ENCODE peak calls at places on chromosomes 5 and 9, in five cellular contexts. One of them, this sample, is unnamed.

GRCh38 chr5:9557696-9558095 is 11.8 kb upstream of the SEMA5A start:
- DNase-seq in fibroblast of lung: peak
- DNase-seq in pancreas: no peak
- DNase-seq in brain microvascular endothelial cell: peak
- DNase-seq in PC-9: no peak
- DNase-seq in this sample: no peak

GRCh38 chr5:97534166-97534565 is 351.1 kb upstream of the RIOK2 start:
- DNase-seq in fibroblast of lung: peak
- DNase-seq in pancreas: peak
- DNase-seq in brain microvascular endothelial cell: peak
- DNase-seq in PC-9: peak
- DNase-seq in this sample: no peak

GRCh38 chr9:114278881-114279570 is 43.9 kb upstream of the ORM1 start:
- DNase-seq in fibroblast of lung: peak
- DNase-seq in pancreas: no peak
- DNase-seq in brain microvascular endothelial cell: peak
- DNase-seq in PC-9: peak
- DNase-seq in this sample: no peak

GRCh38 chr5:150119421-150120061 is 33.2 kb upstream of the CSF1R start:
- DNase-seq in fibroblast of lung: no peak
- DNase-seq in pancreas: no peak
- DNase-seq in brain microvascular endothelial cell: no peak
- DNase-seq in PC-9: no peak
- DNase-seq in this sample: no peak

GRCh38 chr9:127087411-127087810 is 35.0 kb downstream of the ANGPTL2 start:
- DNase-seq in fibroblast of lung: no peak
- DNase-seq in pancreas: no peak
- DNase-seq in brain microvascular endothelial cell: no peak
- DNase-seq in PC-9: no peak
- DNase-seq in this sample: no peak

GRCh38 chr9:124873664-124874063 is 11.7 kb downstream of the ARPC5L start:
- DNase-seq in fibroblast of lung: no peak
- DNase-seq in pancreas: no peak
- DNase-seq in brain microvascular endothelial cell: no peak
- DNase-seq in PC-9: no peak
- DNase-seq in this sample: no peak

GRCh38 chr5:56525117-56525516 is 290.2 kb upstream of the MAP3K1 start:
- DNase-seq in fibroblast of lung: peak
- DNase-seq in pancreas: no peak
- DNase-seq in brain microvascular endothelial cell: peak
- DNase-seq in PC-9: peak
- DNase-seq in this sample: peak

GRCh38 chr5:76303917-76304316 is 99.2 kb upstream of the IQGAP2 start:
- DNase-seq in fibroblast of lung: no peak
- DNase-seq in pancreas: no peak
- DNase-seq in brain microvascular endothelial cell: no peak
- DNase-seq in PC-9: no peak
- DNase-seq in this sample: peak

GRCh38 chr9:108780949-108781734 is 74.6 kb downstream of the ACTL7B start:
- DNase-seq in fibroblast of lung: no peak
- DNase-seq in pancreas: no peak
- DNase-seq in brain microvascular endothelial cell: no peak
- DNase-seq in PC-9: no peak
- DNase-seq in this sample: peak

GRCh38 chr9:16970321-16970720 is 99.9 kb upstream of the BNC2 start:
- DNase-seq in fibroblast of lung: no peak
- DNase-seq in pancreas: no peak
- DNase-seq in brain microvascular endothelial cell: no peak
- DNase-seq in PC-9: no peak
- DNase-seq in this sample: no peak

GRCh38 chr5:150473673-150474358 is 24.3 kb upstream of the RPS14 start:
- DNase-seq in fibroblast of lung: peak
- DNase-seq in pancreas: no peak
- DNase-seq in brain microvascular endothelial cell: peak
- DNase-seq in PC-9: peak
- DNase-seq in this sample: peak

GRCh38 chr5:128764910-128765309 is 200.4 kb upstream of the SLC27A6 start:
- DNase-seq in fibroblast of lung: no peak
- DNase-seq in pancreas: no peak
- DNase-seq in brain microvascular endothelial cell: no peak
- DNase-seq in PC-9: no peak
- DNase-seq in this sample: no peak

GRCh38 chr9:137269231-137269772 is 8.2 kb upstream of the TOR4A start:
- DNase-seq in fibroblast of lung: no peak
- DNase-seq in pancreas: peak
- DNase-seq in brain microvascular endothelial cell: peak
- DNase-seq in PC-9: no peak
- DNase-seq in this sample: no peak

GRCh38 chr5:56481147-56481997 is 248.2 kb upstream of the ANKRD55 start:
- DNase-seq in fibroblast of lung: peak
- DNase-seq in pancreas: peak
- DNase-seq in brain microvascular endothelial cell: peak
- DNase-seq in PC-9: peak
- DNase-seq in this sample: peak

GRCh38 chr9:76800901-76801300 is 36.7 kb downstream of the PCA3 start:
- DNase-seq in fibroblast of lung: no peak
- DNase-seq in pancreas: no peak
- DNase-seq in brain microvascular endothelial cell: no peak
- DNase-seq in PC-9: no peak
- DNase-seq in this sample: no peak

GRCh38 chr5:177958696-177959095 is 37.3 kb downstream of the PROP1 start:
- DNase-seq in fibroblast of lung: no peak
- DNase-seq in pancreas: no peak
- DNase-seq in brain microvascular endothelial cell: no peak
- DNase-seq in PC-9: no peak
- DNase-seq in this sample: no peak

GRCh38 chr5:109291090-109291489 is 118.7 kb downstream of the PJA2 start:
- DNase-seq in fibroblast of lung: no peak
- DNase-seq in pancreas: no peak
- DNase-seq in brain microvascular endothelial cell: no peak
- DNase-seq in PC-9: no peak
- DNase-seq in this sample: no peak

GRCh38 chr5:170751631-170752030 is 31.9 kb upstream of the GABRP start:
- DNase-seq in fibroblast of lung: no peak
- DNase-seq in pancreas: no peak
- DNase-seq in brain microvascular endothelial cell: no peak
- DNase-seq in PC-9: no peak
- DNase-seq in this sample: no peak

GRCh38 chr5:168528521-168529360 is at the start of gene FBLL1:
- DNase-seq in fibroblast of lung: peak
- DNase-seq in pancreas: no peak
- DNase-seq in brain microvascular endothelial cell: peak
- DNase-seq in PC-9: no peak
- DNase-seq in this sample: peak

GRCh38 chr9:125889524-125890473 is 142.6 kb downstream of the PBX3 start:
- DNase-seq in fibroblast of lung: peak
- DNase-seq in pancreas: peak
- DNase-seq in brain microvascular endothelial cell: peak
- DNase-seq in PC-9: peak
- DNase-seq in this sample: peak

GRCh38 chr5:113606298-113607134 is 93.0 kb downstream of the YTHDC2 start:
- DNase-seq in fibroblast of lung: peak
- DNase-seq in pancreas: peak
- DNase-seq in brain microvascular endothelial cell: peak
- DNase-seq in PC-9: peak
- DNase-seq in this sample: peak

GRCh38 chr5:131379723-131380122 is 115.9 kb downstream of the CDC42SE2 start:
- DNase-seq in fibroblast of lung: peak
- DNase-seq in pancreas: no peak
- DNase-seq in brain microvascular endothelial cell: peak
- DNase-seq in PC-9: no peak
- DNase-seq in this sample: no peak

GRCh38 chr5:1332461-1333001 is 12.4 kb downstream of the CLPTM1L start:
- DNase-seq in fibroblast of lung: no peak
- DNase-seq in pancreas: no peak
- DNase-seq in brain microvascular endothelial cell: no peak
- DNase-seq in PC-9: no peak
- DNase-seq in this sample: no peak

GRCh38 chr5:13278148-13278547 is 666.3 kb downstream of the DNAH5 start:
- DNase-seq in fibroblast of lung: no peak
- DNase-seq in pancreas: no peak
- DNase-seq in brain microvascular endothelial cell: no peak
- DNase-seq in PC-9: no peak
- DNase-seq in this sample: no peak

GRCh38 chr5:57307516-57307915 is 133.7 kb downstream of the GPBP1 start:
- DNase-seq in fibroblast of lung: peak
- DNase-seq in pancreas: no peak
- DNase-seq in brain microvascular endothelial cell: no peak
- DNase-seq in PC-9: no peak
- DNase-seq in this sample: no peak

GRCh38 chr5:160905285-160905684 is 53.3 kb upstream of the ATP10B start:
- DNase-seq in fibroblast of lung: no peak
- DNase-seq in pancreas: no peak
- DNase-seq in brain microvascular endothelial cell: no peak
- DNase-seq in PC-9: no peak
- DNase-seq in this sample: no peak

GRCh38 chr5:11547730-11548129 is 356.5 kb downstream of the CTNND2 start:
- DNase-seq in fibroblast of lung: no peak
- DNase-seq in pancreas: no peak
- DNase-seq in brain microvascular endothelial cell: no peak
- DNase-seq in PC-9: no peak
- DNase-seq in this sample: no peak

GRCh38 chr9:122219856-122220672 is 8.7 kb downstream of the LHX6 start:
- DNase-seq in fibroblast of lung: no peak
- DNase-seq in pancreas: no peak
- DNase-seq in brain microvascular endothelial cell: no peak
- DNase-seq in PC-9: no peak
- DNase-seq in this sample: peak

GRCh38 chr9:122218070-122218884 is 10.5 kb downstream of the LHX6 start:
- DNase-seq in fibroblast of lung: no peak
- DNase-seq in pancreas: no peak
- DNase-seq in brain microvascular endothelial cell: no peak
- DNase-seq in PC-9: no peak
- DNase-seq in this sample: no peak

GRCh38 chr9:122217640-122218039 is 11.1 kb downstream of the LHX6 start:
- DNase-seq in fibroblast of lung: no peak
- DNase-seq in pancreas: no peak
- DNase-seq in brain microvascular endothelial cell: no peak
- DNase-seq in PC-9: no peak
- DNase-seq in this sample: no peak

GRCh38 chr9:122220673-122221222 is 8.0 kb downstream of the LHX6 start:
- DNase-seq in fibroblast of lung: no peak
- DNase-seq in pancreas: no peak
- DNase-seq in brain microvascular endothelial cell: no peak
- DNase-seq in PC-9: no peak
- DNase-seq in this sample: no peak

GRCh38 chr9:122218885-122219855 is 9.6 kb downstream of the LHX6 start:
- DNase-seq in fibroblast of lung: no peak
- DNase-seq in pancreas: no peak
- DNase-seq in brain microvascular endothelial cell: no peak
- DNase-seq in PC-9: no peak
- DNase-seq in this sample: no peak
- H3K4me3 ChIP-seq in fibroblast of lung: no peak
- H3K4me3 ChIP-seq in pancreas: no peak
- H3K4me3 ChIP-seq in brain microvascular endothelial cell: no peak
- H3K4me3 ChIP-seq in PC-9: no peak
- H3K4me3 ChIP-seq in this sample: peak

GRCh38 chr9:91036826-91037510 is 235.3 kb downstream of the SYK start:
- DNase-seq in fibroblast of lung: peak
- DNase-seq in pancreas: peak
- DNase-seq in brain microvascular endothelial cell: peak
- DNase-seq in PC-9: peak
- DNase-seq in this sample: peak
- TF ChIP-seq CTCF in fibroblast of lung: peak
- TF ChIP-seq CTCF in pancreas: no peak
- TF ChIP-seq CTCF in brain microvascular endothelial cell: peak
- TF ChIP-seq CTCF in PC-9: peak
- TF ChIP-seq CTCF in this sample: no peak

DNA sequence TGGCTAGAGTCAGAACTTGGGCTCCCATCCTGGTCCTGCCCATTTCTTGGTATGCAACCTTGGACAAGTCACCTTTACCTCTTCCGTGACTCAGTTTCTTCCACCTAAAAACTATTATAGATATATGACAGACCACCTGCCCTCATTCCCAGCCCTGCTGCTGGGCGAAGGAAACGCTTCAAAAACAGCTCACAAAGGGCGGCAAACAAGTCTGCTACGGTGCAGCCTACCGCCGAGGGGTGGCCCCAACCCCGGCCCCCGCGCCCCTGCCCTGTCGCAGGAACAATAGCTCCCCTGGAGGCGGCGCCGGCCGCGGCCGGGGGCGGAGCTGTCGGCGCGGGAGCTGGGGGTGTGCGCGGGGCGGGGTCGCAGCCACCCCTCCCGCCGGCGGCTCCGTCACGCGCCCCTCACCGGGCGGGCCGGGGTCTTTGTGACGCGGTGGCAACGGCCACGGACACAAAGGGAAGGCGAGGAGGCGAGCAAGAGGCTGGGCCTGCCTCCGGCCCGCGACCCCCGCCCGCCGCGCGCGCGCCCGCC is at the start of gene TMEFF1:
- DNase-seq in fibroblast of lung: peak
- DNase-seq in pancreas: peak
- DNase-seq in brain microvascular endothelial cell: no peak
- DNase-seq in PC-9: peak
- DNase-seq in this sample: peak
- H3K4me3 ChIP-seq in fibroblast of lung: peak
- H3K4me3 ChIP-seq in pancreas: peak
- H3K4me3 ChIP-seq in brain microvascular endothelial cell: peak
- H3K4me3 ChIP-seq in PC-9: peak
- H3K4me3 ChIP-seq in this sample: peak

GRCh38 chr5:176817864-176818377 is 7.6 kb downstream of the UNC5A start:
- DNase-seq in fibroblast of lung: no peak
- DNase-seq in pancreas: no peak
- DNase-seq in brain microvascular endothelial cell: no peak
- DNase-seq in PC-9: peak
- DNase-seq in this sample: no peak
- TF ChIP-seq CTCF in fibroblast of lung: no peak
- TF ChIP-seq CTCF in pancreas: no peak
- TF ChIP-seq CTCF in brain microvascular endothelial cell: peak
- TF ChIP-seq CTCF in PC-9: peak
- TF ChIP-seq CTCF in this sample: peak

GRCh38 chr5:59128646-59129290 is 545.9 kb downstream of the RAB3C start:
- DNase-seq in fibroblast of lung: no peak
- DNase-seq in pancreas: no peak
- DNase-seq in brain microvascular endothelial cell: no peak
- DNase-seq in PC-9: no peak
- DNase-seq in this sample: no peak

GRCh38 chr5:59124983-59125960 is 542.4 kb downstream of the RAB3C start:
- DNase-seq in fibroblast of lung: no peak
- DNase-seq in pancreas: no peak
- DNase-seq in brain microvascular endothelial cell: no peak
- DNase-seq in PC-9: no peak
- DNase-seq in this sample: peak

GRCh38 chr5:59123595-59124561 is 541.0 kb downstream of the RAB3C start:
- DNase-seq in fibroblast of lung: no peak
- DNase-seq in pancreas: no peak
- DNase-seq in brain microvascular endothelial cell: no peak
- DNase-seq in PC-9: no peak
- DNase-seq in this sample: no peak

GRCh38 chr5:59125961-59126360 is 543.1 kb downstream of the RAB3C start:
- DNase-seq in fibroblast of lung: no peak
- DNase-seq in pancreas: no peak
- DNase-seq in brain microvascular endothelial cell: no peak
- DNase-seq in PC-9: no peak
- DNase-seq in this sample: no peak

GRCh38 chr5:59126665-59127354 is 543.9 kb downstream of the RAB3C start:
- DNase-seq in fibroblast of lung: peak
- DNase-seq in pancreas: no peak
- DNase-seq in brain microvascular endothelial cell: peak
- DNase-seq in PC-9: peak
- DNase-seq in this sample: peak
- H3K4me3 ChIP-seq in fibroblast of lung: no peak
- H3K4me3 ChIP-seq in pancreas: no peak
- H3K4me3 ChIP-seq in brain microvascular endothelial cell: peak
- H3K4me3 ChIP-seq in PC-9: no peak
- H3K4me3 ChIP-seq in this sample: no peak

This sample was measured in thyroid gland.